ENCODE peak calls at places on chromosomes 5 and 9, in seven cellular contexts. U is mucosa of descending colon; A is iPS-NIHi11; C is nephron progenitor cell; Q is activated CD4-positive, alpha-beta T cell treated with anti-CD3 and anti-CD28 coated beads, Interleukin-2, amount 50 U/mL, for 48 hours; Z is pancreas; M is natural killer cell. F is an unnamed sample.

GRCh38 chr9:121770415-121771273 is 119.2 kb downstream of the DAB2IP start:
- DNase-seq in Q (no peak), A (no peak), U (no peak), M (no peak), C (no peak), Z (no peak), F (no peak)

GRCh38 chr5:94908889-94909480 is 290.5 kb downstream of the SLF1 start:
- DNase-seq in M (no peak), Z (no peak), A (peak; percentile 27), C (peak; percentile 18), Q (no peak), U (peak; percentile 21), F (peak; percentile 6)

GRCh38 chr9:127553793-127554192 is 58.3 kb upstream of the STXBP1 start:
- DNase-seq in A (no peak), Z (no peak), M (no peak), Q (no peak), C (no peak), U (no peak), F (no peak)

GRCh38 chr5:10647640-10648039 is 83.8 kb downstream of the ANKRD33B start:
- DNase-seq in A (no peak), M (no peak), Q (no peak), U (no peak), C (no peak), Z (no peak), F (no peak)

GRCh38 chr5:168979140-168979539 is 321.8 kb downstream of the SLIT3 start:
- DNase-seq in A (no peak), Z (no peak), M (no peak), U (no peak), C (no peak), Q (no peak), F (no peak)

GRCh38 chr5:158711927-158712529 is 387.7 kb downstream of the EBF1 start:
- DNase-seq in M (no peak), C (no peak), Q (no peak), A (no peak), Z (no peak), U (no peak), F (no peak)

GRCh38 chr9:121398374-121398773 is 28.3 kb upstream of the STOM start:
- DNase-seq in Z (no peak), A (no peak), M (no peak), U (no peak), Q (no peak), C (no peak), F (no peak)

GRCh38 chr5:133763744-133764143 is 151.4 kb upstream of the FSTL4 start:
- DNase-seq in Q (no peak), M (no peak), C (no peak), U (no peak), Z (peak; percentile 15), A (no peak), F (no peak)

GRCh38 chr5:162372265-162372664 is 304.7 kb downstream of the GABRG2 start:
- DNase-seq in A (peak; percentile 46), M (no peak), Z (no peak), U (no peak), Q (no peak), C (no peak), F (no peak)

GRCh38 chr5:5128766-5129165 is 11.4 kb upstream of the ADAMTS16 start:
- DNase-seq in U (no peak), M (no peak), Q (no peak), C (no peak), Z (no peak), A (no peak), F (no peak)

GRCh38 chr9:111356567-111357244 is 26.7 kb upstream of the OR2K2 start:
- DNase-seq in Q (no peak), Z (no peak), C (peak; percentile 2), U (no peak), A (peak; percentile 23), M (no peak), F (no peak)

GRCh38 chr9:36306481-36307306 is 48.4 kb upstream of the GNE start:
- DNase-seq in Z (no peak), A (no peak), Q (peak; percentile 5), C (no peak), U (peak; percentile 55), M (no peak), F (no peak)

F was measured in activated naive CD8-positive, alpha-beta T cell treated with anti-CD3 and anti-CD28 coated beads, Interleukin-2, amount 50 U/mL, for 24 hours.